ENCODE peak calls at places on chromosomes 1 and 21, in five cellular contexts. G, J, Z, W and X are unnamed samples.
A peak's percentile ranks its signal among the peaks of the same experiment; 100 is the strongest.

GRCh38 chr21:35408401-35408800 is 359.3 kb upstream of the RUNX1 start:
- DNase-seq in Z (no peak), G (no peak), J (no peak), W (no peak), X (no peak)

GRCh38 chr21:43921602-43921978 is 56.6 kb downstream of the AGPAT3 start:
- DNase-seq in G (peak; percentile 33), Z (no peak), J (no peak), W (no peak), X (no peak)

GRCh38 chr1:48793863-48794262 is 17.2 kb upstream of the BEND5 start:
- DNase-seq in W (no peak), G (peak; percentile 14), J (no peak), Z (no peak), X (no peak)

GRCh38 chr21:46052703-46053651 is 44.9 kb upstream of the COL6A2 start:
- DNase-seq in Z (no peak), W (no peak), J (peak; percentile 33), G (peak; percentile 75), X (peak; percentile 24)

GRCh38 chr1:183000563-183000962 is 22.7 kb upstream of the LAMC1 start:
- DNase-seq in Z (no peak), G (no peak), J (no peak), W (no peak), X (no peak)

GRCh38 chr1:232404227-232404626 is 225.7 kb downstream of the SIPA1L2 start:
- DNase-seq in W (no peak), G (no peak), Z (no peak), J (no peak), X (no peak)

GRCh38 chr1:86499987-86500593 is 31.4 kb downstream of the CLCA1 start:
- DNase-seq in W (peak; percentile 41), J (no peak), G (no peak), Z (no peak), X (peak; percentile 47)

GRCh38 chr1:119032986-119033385 is 44.8 kb upstream of the TBX15 start:
- DNase-seq in W (no peak), G (no peak), Z (no peak), J (no peak), X (no peak)

GRCh38 chr1:43996733-43997115 is 5.3 kb downstream of the CCDC24 start:
- DNase-seq in Z (no peak), W (no peak), J (no peak), G (no peak), X (peak; percentile 9)

GRCh38 chr1:5376538-5377247 is 615.5 kb downstream of the NPHP4 start:
- DNase-seq in J (no peak), G (no peak), Z (no peak), W (no peak), X (no peak)

GRCh38 chr1:172764378-172764777 is 105.5 kb downstream of the FASLG start:
- DNase-seq in Z (no peak), W (peak; percentile 62), J (no peak), G (peak; percentile 55), X (no peak)

GRCh38 chr1:222523852-222524251 is 24.1 kb downstream of the HHIPL2 start:
- DNase-seq in J (no peak), G (no peak), Z (no peak), W (no peak), X (no peak)

GRCh38 chr1:231420959-231421615 is 1.0 kb downstream of the EGLN1 start:
- DNase-seq in Z (no peak), G (peak; percentile 57), W (peak; percentile 63), J (no peak), X (peak; percentile 49)

GRCh38 chr1:206094024-206094423 is 23.2 kb downstream of the AVPR1B start:
- DNase-seq in J (no peak), G (no peak), W (no peak), Z (no peak), X (no peak)

GRCh38 chr1:244836135-244836521 is 670 bp downstream of the COX20 start:
- DNase-seq in W (peak; percentile 41), Z (no peak), J (peak; percentile 35), G (no peak), X (no peak)

GRCh38 chr1:109265741-109266330 is 16.5 kb downstream of the CELSR2 start:
- DNase-seq in G (no peak), W (no peak), J (no peak), Z (no peak), X (no peak)